ENCODE peak calls at places on chromosomes 7 and 10, in seven cellular contexts. R, Z, D, I, O, P and U are unnamed samples.

GRCh38 chr10:63720072-63720537 is 198.9 kb downstream of the REEP3 start:
- DNase-seq in P (no peak), Z (peak; percentile 66), I (peak; percentile 15), R (no peak), O (peak; percentile 66), D (peak; percentile 12), U (peak; percentile 78)

GRCh38 chr10:101571573-101571925 is 16.5 kb downstream of the POLL start:
- DNase-seq in O (no peak), D (no peak), Z (no peak), P (no peak), I (no peak), R (no peak), U (no peak)

GRCh38 chr10:132764108-132764507 is 21.8 kb downstream of the NKX6-2 start:
- DNase-seq in D (no peak), R (no peak), Z (no peak), P (no peak), O (no peak), I (no peak), U (no peak)

GRCh38 chr10:61835069-61835908 is 66.2 kb upstream of the ARID5B start:
- DNase-seq in P (no peak), I (no peak), D (no peak), R (no peak), Z (peak; percentile 82), O (peak; percentile 10), U (peak; percentile 42)

GRCh38 chr10:101857802-101858476 is 14.3 kb upstream of the KCNIP2 start:
- DNase-seq in O (no peak), P (no peak), Z (no peak), I (no peak), D (no peak), R (no peak), U (no peak)

GRCh38 chr7:27688056-27688455 is 25.4 kb upstream of the HIBADH start:
- DNase-seq in R (no peak), D (no peak), P (no peak), I (no peak), O (no peak), Z (no peak), U (no peak)

GRCh38 chr7:90669002-90669401 is 72.9 kb downstream of the CDK14 start:
- DNase-seq in O (no peak), R (no peak), I (no peak), P (no peak), Z (no peak), D (no peak), U (no peak)

GRCh38 chr7:82343-83155 is 109.8 kb upstream of the FAM20C start:
- DNase-seq in P (peak; percentile 78), R (no peak), I (no peak), O (no peak), D (no peak), Z (no peak), U (no peak)

GRCh38 chr10:126670886-126671285 is 393 bp upstream of the C10orf90 start:
- DNase-seq in P (no peak), D (no peak), Z (no peak), O (no peak), I (no peak), R (no peak), U (peak; percentile 9)

GRCh38 chr7:47326808-47327207 is 255.1 kb downstream of the TNS3 start:
- DNase-seq in R (no peak), D (no peak), Z (peak; percentile 81), P (peak; percentile 83), I (no peak), O (no peak), U (no peak)

GRCh38 chr10:93945814-93946213 is 47.9 kb upstream of the PLCE1 start:
- DNase-seq in D (no peak), O (no peak), Z (peak; percentile 36), R (no peak), I (no peak), P (no peak), U (no peak)

GRCh38 chr10:132605390-132605789 is 67.8 kb downstream of the INPP5A start:
- DNase-seq in D (no peak), R (no peak), I (no peak), Z (no peak), P (peak; percentile 71), O (no peak), U (no peak)

GRCh38 chr7:157514746-157515145 is 177.9 kb downstream of the DNAJB6 start:
- DNase-seq in I (no peak), D (no peak), R (no peak), P (peak; percentile 14), Z (no peak), O (no peak), U (no peak)

GRCh38 chr10:70925377-70926214 is 37.2 kb upstream of the PCBD1 start:
- DNase-seq in P (peak; percentile 90), D (peak; percentile 30), I (no peak), Z (peak; percentile 41), R (no peak), O (peak; percentile 45), U (peak; percentile 48)

GRCh38 chr7:117872565-117873055 is 631 bp downstream of the CTTNBP2 start:
- DNase-seq in I (no peak), P (peak; percentile 86), Z (no peak), D (no peak), R (no peak), O (no peak), U (no peak)